ENCODE peak calls at places on chromosomes 7 and 10, in six cellular contexts. F, M, J, D, R and Y are unnamed samples.

GRCh38 chr10:29569778-29570177 is 65.0 kb downstream of the SVIL start:
- DNase-seq in F (no peak), D (no peak), J (no peak), R (no peak), M (no peak), Y (no peak)

GRCh38 chr7:134766779-134767566 is 12.5 kb upstream of the CALD1 start:
- DNase-seq in M (no peak), R (no peak), D (no peak), J (no peak), F (peak; percentile 45), Y (no peak)

GRCh38 chr7:151875862-151876111 is 1.1 kb downstream of the PRKAG2 start:
- DNase-seq in M (no peak), F (no peak), J (peak; percentile 79), D (no peak), R (peak; percentile 67), Y (no peak)

GRCh38 chr10:61329854-61330253 is 123.3 kb downstream of the TMEM26 start:
- DNase-seq in R (no peak), J (no peak), M (no peak), D (no peak), F (no peak), Y (no peak)

GRCh38 chr7:38775503-38775902 is 133.5 kb downstream of the VPS41 start:
- DNase-seq in F (no peak), R (peak; percentile 21), J (peak; percentile 45), M (no peak), D (no peak), Y (no peak)

GRCh38 chr10:44261296-44261695 is 123.6 kb downstream of the CXCL12 start:
- DNase-seq in F (no peak), J (no peak), D (no peak), R (no peak), M (no peak), Y (no peak)

GRCh38 chr10:57535306-57535705 is 732.4 kb downstream of the IPMK start:
- DNase-seq in M (no peak), F (no peak), R (no peak), J (no peak), D (no peak), Y (no peak)

GRCh38 chr7:95045236-95045923 is 138.0 kb downstream of the PPP1R9A start:
- DNase-seq in M (peak; percentile 1), D (peak; percentile 24), F (no peak), R (no peak), J (peak; percentile 6), Y (no peak)

GRCh38 chr10:30918651-30919050 is 113.0 kb downstream of the ZNF438 start:
- DNase-seq in F (no peak), D (no peak), M (no peak), J (no peak), R (no peak), Y (no peak)

GRCh38 chr10:111247781-111248389 is 171.1 kb downstream of the ADRA2A start:
- DNase-seq in R (no peak), M (peak; percentile 7), D (no peak), F (no peak), J (no peak), Y (no peak)

GRCh38 chr10:117926491-117926890 is 120.2 kb downstream of the RAB11FIP2 start:
- DNase-seq in J (no peak), R (no peak), F (no peak), M (no peak), D (no peak), Y (no peak)

GRCh38 chr10:84820121-84820520 is 491.7 kb downstream of the CCSER2 start:
- DNase-seq in D (no peak), F (no peak), M (no peak), R (no peak), J (no peak), Y (no peak)

GRCh38 chr7:155213385-155213784 is 84.3 kb upstream of the INSIG1 start:
- DNase-seq in J (no peak), R (no peak), D (no peak), M (no peak), F (no peak), Y (no peak)

GRCh38 chr7:86814980-86815379 is 171.3 kb downstream of the GRM3 start:
- DNase-seq in R (peak; percentile 21), F (no peak), M (no peak), J (peak; percentile 71), D (no peak), Y (no peak)

GRCh38 chr10:102917314-102917961 is 656 bp upstream of the CNNM2 start:
- DNase-seq in J (peak; percentile 95), R (peak; percentile 84), D (peak; percentile 58), M (peak; percentile 48), F (peak; percentile 88), Y (peak; percentile 91)

GRCh38 chr7:80244206-80244956 is 109.8 kb downstream of the GNAI1 start:
- DNase-seq in R (no peak), D (peak; percentile 22), J (no peak), F (no peak), M (no peak), Y (no peak)

GRCh38 chr10:23094786-23095403 is 484 bp upstream of the MSRB2 start:
- DNase-seq in D (no peak), R (no peak), M (no peak), J (no peak), F (no peak), Y (no peak)

GRCh38 chr7:12968836-12969422 is 281.5 kb downstream of the ARL4A start:
- DNase-seq in D (no peak), M (no peak), F (no peak), J (peak; percentile 55), R (peak; percentile 24), Y (no peak)

GRCh38 chr10:103666109-103666508 is 172.6 kb downstream of the NEURL1 start:
- DNase-seq in M (no peak), F (no peak), D (no peak), J (no peak), R (no peak), Y (no peak)

GRCh38 chr7:149495785-149496641 is 1.6 kb downstream of the ZNF746 start:
- DNase-seq in M (peak; percentile 54), J (no peak), F (peak; percentile 80), R (no peak), D (peak; percentile 68), Y (peak; percentile 88)

GRCh38 chr10:30784521-30784895 is 155.0 kb upstream of the LYZL2 start:
- DNase-seq in J (no peak), R (no peak), D (peak; percentile 73), M (no peak), F (no peak), Y (no peak)

GRCh38 chr10:118102116-118102515 is 55.4 kb upstream of the RAB11FIP2 start:
- DNase-seq in M (no peak), D (no peak), F (no peak), R (no peak), J (no peak), Y (no peak)

GRCh38 chr10:18610517-18610916 is 40.9 kb downstream of the NSUN6 start:
- DNase-seq in D (peak; percentile 57), J (peak; percentile 2), M (peak; percentile 66), R (peak; percentile 11), F (no peak), Y (no peak)

GRCh38 chr7:6271694-6272371 is 591 bp downstream of the CYTH3 start:
- DNase-seq in M (no peak), F (peak; percentile 52), R (no peak), J (no peak), D (no peak), Y (peak; percentile 69)

GRCh38 chr7:30285067-30285530 is 702 bp downstream of the ZNRF2 start:
- DNase-seq in D (no peak), R (no peak), M (no peak), J (peak; percentile 81), F (peak; percentile 68), Y (peak; percentile 63)

GRCh38 chr10:103192089-103192450 is 1.0 kb downstream of the NT5C2 start:
- DNase-seq in R (no peak), F (no peak), M (peak; percentile 23), D (no peak), J (no peak), Y (no peak)

GRCh38 chr10:109914966-109915365 is 8.3 kb downstream of the XPNPEP1 start:
- DNase-seq in D (no peak), M (peak; percentile 91), J (no peak), R (no peak), F (no peak), Y (no peak)

GRCh38 chr10:118518095-118518494 is 77.4 kb downstream of the PRLHR start:
- DNase-seq in M (no peak), J (no peak), F (no peak), D (no peak), R (no peak), Y (no peak)

GRCh38 chr7:4730276-4730675 is 45.1 kb upstream of the AP5Z1 start:
- DNase-seq in J (no peak), M (no peak), F (no peak), D (no peak), R (no peak), Y (no peak)

GRCh38 chr10:58775960-58776574 is 263.4 kb downstream of the BICC1 start:
- DNase-seq in D (no peak), F (no peak), M (peak; percentile 71), R (no peak), J (no peak), Y (no peak)